ENCODE peak calls at places on chromosomes 13 and 19, in six cellular contexts. W is DND-41, I is stomach, L is transverse colon, F is glutamatergic neuron, U is endothelial cell. Z is an unnamed sample.

GRCh38 chr19:15587663-15588062 is 27.4 kb upstream of the CYP4F8 start:
- DNase-seq in W (no peak), I (peak; percentile 44), L (peak; percentile 16), F (no peak), U (no peak), Z (no peak)

GRCh38 chr13:30983431-30983830 is 51.0 kb downstream of the TEX26 start:
- DNase-seq in W (no peak), I (no peak), L (no peak), F (no peak), U (no peak), Z (no peak)

GRCh38 chr19:50890422-50891252 is 17.4 kb downstream of the KLK2 start:
- DNase-seq in W (no peak), I (no peak), L (no peak), F (no peak), U (no peak), Z (no peak)

GRCh38 chr13:45492538-45492937 is 27.8 kb downstream of the COG3 start:
- DNase-seq in W (no peak), I (no peak), L (no peak), F (no peak), U (no peak), Z (no peak)

GRCh38 chr13:50668882-50669281 is 174.6 kb downstream of the DLEU7 start:
- DNase-seq in W (no peak), I (no peak), L (no peak), F (no peak), U (no peak), Z (no peak)

GRCh38 chr19:49637865-49638350 is 2.0 kb downstream of the RRAS start:
- DNase-seq in W (no peak), I (peak; percentile 85), L (peak; percentile 91), F (peak; percentile 60), U (peak; percentile 33), Z (peak; percentile 92)

GRCh38 chr19:50705422-50706019 is 14.1 kb downstream of the SHANK1 start:
- DNase-seq in W (peak; percentile 66), I (no peak), L (no peak), F (no peak), U (no peak), Z (no peak)

GRCh38 chr19:50741179-50741933 is 18.2 kb downstream of the CLEC11A start:
- DNase-seq in W (no peak), I (no peak), L (no peak), F (no peak), U (no peak), Z (no peak)

GRCh38 chr19:50427997-50428425 is 4.7 kb upstream of the MYBPC2 start:
- DNase-seq in W (no peak), I (peak; percentile 92), L (peak; percentile 81), F (no peak), U (no peak), Z (peak; percentile 85)

GRCh38 chr13:43879323-43880181 is at the start of the genes CCDC122 and LACC1:
- DNase-seq in W (peak; percentile 44), I (peak; percentile 87), L (peak; percentile 88), F (peak; percentile 80), U (peak; percentile 81), Z (peak; percentile 79)

GRCh38 chr19:43934055-43934984 is 762 bp downstream of the ZNF45 start:
- DNase-seq in W (no peak), I (no peak), L (no peak), F (no peak), U (peak; percentile 11), Z (no peak)

GRCh38 chr13:113216165-113217056 is 7.0 kb downstream of the CUL4A start:
- DNase-seq in W (no peak), I (peak; percentile 60), L (peak; percentile 26), F (no peak), U (no peak), Z (peak; percentile 51)

GRCh38 chr13:90686438-90686837 is 661.0 kb upstream of the MIR17HG start:
- DNase-seq in W (no peak), I (no peak), L (no peak), F (no peak), U (no peak), Z (peak; percentile 4)

GRCh38 chr19:17787274-17787913 is 7.5 kb upstream of the B3GNT3 start:
- DNase-seq in W (no peak), I (no peak), L (no peak), F (no peak), U (no peak), Z (no peak)

GRCh38 chr13:103656329-103656728 is 590.1 kb upstream of the SLC10A2 start:
- DNase-seq in W (no peak), I (no peak), L (no peak), F (no peak), U (no peak), Z (no peak)

GRCh38 chr13:66759919-66760318 is 470.2 kb downstream of the PCDH9 start:
- DNase-seq in W (no peak), I (no peak), L (no peak), F (no peak), U (no peak), Z (no peak)

GRCh38 chr19:51024924-51025323 is 1.5 kb downstream of the KLK11 start:
- DNase-seq in W (no peak), I (no peak), L (no peak), F (no peak), U (no peak), Z (no peak)

GRCh38 chr13:20824762-20825161 is 51.0 kb upstream of the EEF1AKMT1 start:
- DNase-seq in W (no peak), I (no peak), L (no peak), F (no peak), U (no peak), Z (no peak)

GRCh38 chr13:37102896-37103295 is 2.6 kb downstream of the CSNK1A1L start:
- DNase-seq in W (no peak), I (no peak), L (no peak), F (no peak), U (no peak), Z (no peak)

GRCh38 chr19:36973021-36973843 is 57.1 kb downstream of the ZNF568 start:
- DNase-seq in W (peak; percentile 85), I (peak; percentile 78), L (peak; percentile 80), F (peak; percentile 83), U (peak; percentile 78), Z (peak; percentile 89)

GRCh38 chr19:41001243-41001971 is 10.3 kb downstream of the CYP2B6 start:
- DNase-seq in W (no peak), I (no peak), L (no peak), F (no peak), U (no peak), Z (no peak)

GRCh38 chr13:32021785-32022184 is 9.8 kb upstream of the FRY start:
- DNase-seq in W (no peak), I (no peak), L (no peak), F (no peak), U (no peak), Z (no peak)

GRCh38 chr13:32024750-32025149 is 6.8 kb upstream of the FRY start:
- DNase-seq in W (no peak), I (no peak), L (no peak), F (no peak), U (no peak), Z (no peak)

GRCh38 chr13:32023096-32023495 is 8.5 kb upstream of the FRY start:
- DNase-seq in W (no peak), I (no peak), L (no peak), F (no peak), U (no peak), Z (no peak)

GRCh38 chr13:32022292-32022691 is 9.3 kb upstream of the FRY start:
- DNase-seq in W (no peak), I (no peak), L (no peak), F (no peak), U (no peak), Z (peak; percentile 18)

DNA sequence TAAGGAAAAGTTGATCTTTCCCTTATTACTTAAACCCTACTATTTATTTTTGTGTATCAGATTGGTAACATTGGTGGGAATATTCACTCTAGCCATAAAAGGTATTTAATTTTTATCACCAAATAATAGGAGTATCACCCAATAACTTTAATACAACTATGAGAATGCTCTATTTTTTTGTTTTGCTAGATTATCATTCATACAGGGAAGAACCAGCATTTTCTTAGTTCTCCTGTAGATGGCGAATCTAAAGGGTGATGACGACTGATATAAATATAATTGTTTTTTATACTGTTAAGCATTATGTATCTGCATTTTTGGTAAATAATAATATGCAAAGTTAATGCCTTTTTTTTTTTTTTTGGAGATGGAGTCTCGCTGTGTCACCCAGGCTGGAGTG is 7.9 kb upstream of the FRY start:
- DNase-seq in W (no peak), I (no peak), L (no peak), F (no peak), U (no peak), Z (no peak)
- TF ChIP-seq CTCF in W (peak; percentile 10), I (no peak), L (no peak), F (no peak), U (peak; percentile 19), Z (no peak)

DNA sequence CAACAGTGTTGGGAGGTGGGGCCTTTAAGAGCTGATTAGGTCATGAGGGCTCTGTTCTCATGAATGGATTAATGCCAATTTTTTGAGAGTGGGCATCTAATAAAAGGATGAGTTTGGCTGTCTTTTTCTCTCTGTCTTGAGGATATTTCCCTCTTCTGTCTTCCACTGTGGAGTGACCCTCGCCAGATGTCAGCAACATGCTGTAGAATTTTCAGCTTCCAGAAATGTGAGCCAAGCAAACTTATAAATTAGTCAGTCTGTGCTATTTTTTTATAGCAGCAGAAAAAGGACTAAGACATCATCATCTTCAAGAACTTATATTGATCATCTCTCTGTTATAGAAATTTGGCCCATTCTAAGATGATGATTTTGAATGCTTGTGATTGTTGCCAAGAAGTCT is 431.4 kb downstream of the FGF9 start:
- DNase-seq in W (no peak), I (no peak), L (no peak), F (no peak), U (no peak), Z (no peak)
- TF ChIP-seq CTCF in W (no peak), I (no peak), L (no peak), F (no peak), U (no peak), Z (no peak)

DNA sequence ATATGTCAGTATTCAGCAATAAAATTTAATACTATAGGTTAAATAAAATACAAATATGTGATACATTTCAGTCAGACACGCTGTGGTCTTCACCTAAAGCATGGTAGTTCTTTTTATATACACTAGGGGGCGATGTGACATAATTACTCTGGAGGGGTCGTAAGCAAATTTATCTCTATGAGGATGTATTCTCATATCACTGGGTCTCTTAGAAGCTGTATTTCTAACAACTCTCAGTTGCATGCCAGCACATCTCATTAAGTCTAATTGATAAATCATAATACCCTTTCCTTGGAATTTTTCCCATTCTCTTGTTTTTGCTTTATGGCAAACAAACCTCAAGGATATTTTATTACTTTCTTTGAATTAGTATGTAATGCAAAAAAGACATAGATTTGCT is 3.9 kb upstream of the PCDH17 start:
- DNase-seq in W (no peak), I (no peak), L (no peak), F (no peak), U (no peak), Z (no peak)
- TF ChIP-seq CTCF in W (peak; percentile 71), I (peak; percentile 38), L (peak; percentile 34), F (peak; percentile 97), U (peak; percentile 92), Z (peak; percentile 89)

GRCh38 chr19:9009431-9009830 is 778 bp downstream of the MUC16 start:
- DNase-seq in W (no peak), I (no peak), L (no peak), F (no peak), U (no peak), Z (no peak)

GRCh38 chr19:9010693-9011092 is 484 bp upstream of the MUC16 start:
- DNase-seq in W (no peak), I (no peak), L (no peak), F (no peak), U (no peak), Z (no peak)

GRCh38 chr19:9008667-9009066 is 1.5 kb downstream of the MUC16 start:
- DNase-seq in W (no peak), I (no peak), L (no peak), F (no peak), U (no peak), Z (no peak)

GRCh38 chr19:9011875-9012274 is 1.7 kb upstream of the MUC16 start:
- DNase-seq in W (no peak), I (no peak), L (no peak), F (no peak), U (no peak), Z (no peak)

GRCh38 chr19:9009935-9010651 is at the start of gene MUC16:
- DNase-seq in W (no peak), I (no peak), L (no peak), F (no peak), U (no peak), Z (no peak)
- TF ChIP-seq CTCF in W (no peak), I (no peak), L (no peak), F (no peak), U (no peak), Z (no peak)

Z was measured in heart right ventricle.